ENCODE peak calls at places on chromosomes 7 and 10, in six cellular contexts. Z is A549, C is GM12878, H is K562, F is HepG2, K is endothelial cell of umbilical vein. I is an unnamed sample.
A peak's percentile ranks its signal among the peaks of the same experiment; 100 is the strongest.

GRCh38 chr7:112431803-112432202 is 18.5 kb upstream of the IFRD1 start:
- DNase-seq in C (no peak), K (no peak), Z (no peak), H (no peak), F (no peak), I (no peak)

GRCh38 chr7:29343379-29343778 is 148.8 kb downstream of the CHN2 start:
- DNase-seq in K (no peak), H (no peak), Z (no peak), F (no peak), C (no peak), I (peak; percentile 44)

GRCh38 chr10:131657318-131657984 is 243.4 kb upstream of the PPP2R2D start:
- DNase-seq in Z (no peak), C (no peak), H (no peak), F (no peak), K (no peak), I (no peak)

GRCh38 chr10:4048245-4048864 is 263.3 kb upstream of the KLF6 start:
- DNase-seq in H (no peak), K (no peak), F (no peak), C (no peak), Z (no peak), I (no peak)

GRCh38 chr10:16843252-16843870 is 26.1 kb upstream of the RSU1 start:
- DNase-seq in F (peak; percentile 64), K (peak; percentile 83), C (peak; percentile 12), Z (peak; percentile 28), H (no peak), I (peak; percentile 64)

GRCh38 chr10:52351911-52352310 is 37.8 kb downstream of the DKK1 start:
- DNase-seq in K (peak; percentile 37), Z (no peak), C (no peak), F (no peak), H (no peak), I (no peak)

GRCh38 chr10:1824928-1825327 is 87.6 kb upstream of the ADARB2 start:
- DNase-seq in K (no peak), F (no peak), Z (no peak), C (no peak), H (no peak), I (peak; percentile 4)

GRCh38 chr7:24907311-24907886 is 72.6 kb downstream of the OSBPL3 start:
- DNase-seq in H (no peak), Z (peak; percentile 41), F (no peak), C (peak; percentile 44), K (peak; percentile 89), I (peak; percentile 55)

GRCh38 chr7:116455499-116455898 is 44.0 kb upstream of the CAV2 start:
- DNase-seq in Z (no peak), F (no peak), K (no peak), H (no peak), C (no peak), I (no peak)

GRCh38 chr7:134690016-134690415 is 43.4 kb downstream of the BPGM start:
- DNase-seq in Z (no peak), K (peak; percentile 56), F (no peak), H (no peak), C (no peak), I (peak; percentile 15)

GRCh38 chr10:116634126-116634975 is 13.6 kb downstream of the PNLIPRP2 start:
- DNase-seq in F (no peak), K (no peak), C (no peak), H (no peak), Z (no peak), I (no peak)

GRCh38 chr7:156090988-156091387 is 278.7 kb upstream of the SHH start:
- DNase-seq in K (no peak), H (no peak), C (no peak), Z (no peak), F (no peak), I (no peak)

GRCh38 chr7:130632111-130632510 is 36.4 kb downstream of the COPG2 start:
- DNase-seq in F (peak; percentile 15), H (no peak), K (peak; percentile 49), C (no peak), Z (no peak), I (no peak)

GRCh38 chr10:105774351-105774750 is 1133.3 kb downstream of the SORCS3 start:
- DNase-seq in K (no peak), F (no peak), C (no peak), Z (no peak), H (no peak), I (no peak)

GRCh38 chr10:105770813-105771212 is 1129.7 kb downstream of the SORCS3 start:
- DNase-seq in K (no peak), Z (no peak), F (no peak), H (no peak), C (no peak), I (no peak)

GRCh38 chr10:105763611-105764010 is 1122.5 kb downstream of the SORCS3 start:
- DNase-seq in C (no peak), K (no peak), F (no peak), H (no peak), Z (no peak), I (no peak)

GRCh38 chr10:105774881-105775280 is 1133.8 kb downstream of the SORCS3 start:
- DNase-seq in C (no peak), H (no peak), K (no peak), Z (no peak), F (no peak), I (no peak)

GRCh38 chr10:105769248-105770184 is 1128.4 kb downstream of the SORCS3 start:
- DNase-seq in Z (no peak), C (no peak), K (no peak), H (no peak), F (no peak), I (no peak)
- TF ChIP-seq MYC in Z (no peak), C (no peak), K (no peak), H (no peak), F (no peak), I (no peak)

GRCh38 chr10:123146892-123147634 is 873 bp upstream of the HMX2 start:
- DNase-seq in H (no peak), Z (no peak), F (peak; percentile 13), K (no peak), C (no peak), I (no peak)
- TF ChIP-seq MYC in H (no peak), Z (no peak), F (no peak), K (no peak), C (no peak), I (no peak)

GRCh38 chr10:27240891-27241639 is 468 bp upstream of the ACBD5 start:
- DNase-seq in Z (no peak), F (no peak), K (peak; percentile 38), H (peak; percentile 8), C (no peak), I (peak; percentile 70)
- TF ChIP-seq MYC in Z (no peak), F (no peak), K (no peak), H (no peak), C (no peak), I (no peak)

DNA sequence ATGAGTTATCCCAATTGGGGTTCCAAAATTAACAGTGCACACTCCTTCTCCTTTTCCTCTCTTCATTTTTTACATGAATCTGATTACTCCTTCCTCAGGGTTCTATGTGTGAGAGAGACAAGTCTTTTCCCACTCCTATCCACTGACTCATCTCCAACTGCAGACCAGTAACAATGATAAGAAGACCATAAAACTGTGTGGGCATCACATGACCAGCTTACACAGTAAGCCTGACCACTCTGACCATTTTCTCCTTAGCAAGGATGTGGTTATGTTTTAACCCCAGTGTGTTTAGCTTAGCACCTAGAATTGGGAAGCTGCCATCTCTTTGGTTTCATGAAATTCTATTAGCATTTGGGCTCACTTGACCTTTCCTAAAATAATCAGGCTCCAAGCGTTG is 145.0 kb upstream of the CALCR start:
- DNase-seq in K (no peak), Z (no peak), F (no peak), C (no peak), H (no peak), I (peak; percentile 6)
- TF ChIP-seq MYC in K (no peak), Z (no peak), F (no peak), C (no peak), H (no peak), I (no peak)

GRCh38 chr7:27148031-27148775 is 629 bp upstream of the HOXA6 start:
- DNase-seq in F (no peak), C (no peak), K (peak; percentile 76), H (no peak), Z (no peak), I (peak; percentile 40)
- TF ChIP-seq MYC in F (no peak), C (no peak), K (no peak), H (no peak), Z (no peak), I (no peak)

GRCh38 chr7:7276151-7276550 is 93.8 kb downstream of the C1GALT1 start:
- DNase-seq in Z (no peak), H (no peak), C (no peak), K (no peak), F (no peak), I (no peak)
- TF ChIP-seq MYC in Z (no peak), H (no peak), C (no peak), K (no peak), F (no peak), I (no peak)

I was measured in NB4.